ENCODE peak calls at places on chromosomes 3 and 15, in six cellular contexts. One of them, this sample, is unnamed.
A peak's percentile ranks its signal among the peaks of the same experiment; 100 is the strongest.

GRCh38 chr15:72368895-72369294 is 6.9 kb downstream of the HEXA start:
- DNase-seq in T-helper 1 cell: no peak
- DNase-seq in RWPE2: no peak
- DNase-seq in hepatic stellate cell: no peak
- DNase-seq in dermis microvascular lymphatic vessel endothelial cell: peak; percentile 19
- DNase-seq in nephron progenitor cell: no peak
- DNase-seq in this sample: no peak

GRCh38 chr3:32340039-32340438 is 51.6 kb upstream of the CMTM7 start:
- DNase-seq in T-helper 1 cell: peak; percentile 53
- DNase-seq in RWPE2: no peak
- DNase-seq in hepatic stellate cell: peak; percentile 34
- DNase-seq in dermis microvascular lymphatic vessel endothelial cell: peak; percentile 67
- DNase-seq in nephron progenitor cell: peak; percentile 28
- DNase-seq in this sample: peak; percentile 50

GRCh38 chr3:53255360-53255774 is 455 bp downstream of the TKT start:
- DNase-seq in T-helper 1 cell: peak; percentile 52
- DNase-seq in RWPE2: peak; percentile 42
- DNase-seq in hepatic stellate cell: peak; percentile 50
- DNase-seq in dermis microvascular lymphatic vessel endothelial cell: peak; percentile 40
- DNase-seq in nephron progenitor cell: no peak
- DNase-seq in this sample: peak; percentile 23

GRCh38 chr15:25900901-25901300 is 37.8 kb upstream of the ATP10A start:
- DNase-seq in T-helper 1 cell: no peak
- DNase-seq in RWPE2: no peak
- DNase-seq in hepatic stellate cell: no peak
- DNase-seq in dermis microvascular lymphatic vessel endothelial cell: no peak
- DNase-seq in nephron progenitor cell: no peak
- DNase-seq in this sample: no peak

GRCh38 chr15:75348034-75348562 is 1.3 kb downstream of the NEIL1 start:
- DNase-seq in T-helper 1 cell: no peak
- DNase-seq in RWPE2: no peak
- DNase-seq in hepatic stellate cell: no peak
- DNase-seq in dermis microvascular lymphatic vessel endothelial cell: peak; percentile 11
- DNase-seq in nephron progenitor cell: peak; percentile 56
- DNase-seq in this sample: no peak

GRCh38 chr3:32817561-32818430 is at the start of gene TRIM71:
- DNase-seq in T-helper 1 cell: no peak
- DNase-seq in RWPE2: no peak
- DNase-seq in hepatic stellate cell: no peak
- DNase-seq in dermis microvascular lymphatic vessel endothelial cell: peak; percentile 2
- DNase-seq in nephron progenitor cell: peak; percentile 47
- DNase-seq in this sample: no peak

GRCh38 chr3:130916507-130917167 is 22.8 kb downstream of the ATP2C1 start:
- DNase-seq in T-helper 1 cell: no peak
- DNase-seq in RWPE2: no peak
- DNase-seq in hepatic stellate cell: no peak
- DNase-seq in dermis microvascular lymphatic vessel endothelial cell: no peak
- DNase-seq in nephron progenitor cell: no peak
- DNase-seq in this sample: no peak

GRCh38 chr15:48717458-48717857 is 71.9 kb upstream of the FBN1 start:
- DNase-seq in T-helper 1 cell: no peak
- DNase-seq in RWPE2: no peak
- DNase-seq in hepatic stellate cell: no peak
- DNase-seq in dermis microvascular lymphatic vessel endothelial cell: peak; percentile 18
- DNase-seq in nephron progenitor cell: no peak
- DNase-seq in this sample: no peak

GRCh38 chr15:30038667-30039523 is 43.9 kb upstream of the GOLGA8J start:
- DNase-seq in T-helper 1 cell: no peak
- DNase-seq in RWPE2: no peak
- DNase-seq in hepatic stellate cell: no peak
- DNase-seq in dermis microvascular lymphatic vessel endothelial cell: peak; percentile 7
- DNase-seq in nephron progenitor cell: no peak
- DNase-seq in this sample: no peak

GRCh38 chr3:189222927-189223706 is 51.3 kb downstream of the TPRG1 start:
- DNase-seq in T-helper 1 cell: no peak
- DNase-seq in RWPE2: no peak
- DNase-seq in hepatic stellate cell: no peak
- DNase-seq in dermis microvascular lymphatic vessel endothelial cell: no peak
- DNase-seq in nephron progenitor cell: peak; percentile 16
- DNase-seq in this sample: no peak

This sample was measured in CD8-positive, alpha-beta memory T cell.